ENCODE peak calls at places on chromosomes 4 and X, in nine cellular contexts. F, C, I, B, R, U, W, V and E are unnamed samples.

GRCh38 chr4:187480146-187481145 is 515.1 kb upstream of the ZFP42 start:
- DNase-seq in B (peak), C (no peak), I (no peak), F (peak), R (no peak), W (no peak), U (peak), V (no peak), E (no peak)

GRCh38 chrX:1582686-1583437 is 8.5 kb upstream of the AKAP17A start:
- DNase-seq in U (peak), V (no peak), C (no peak), W (peak), B (no peak), R (no peak), F (no peak), I (no peak), E (no peak)

GRCh38 chr4:1178300-1179088 is 6.1 kb upstream of the SPON2 start:
- DNase-seq in W (no peak), V (no peak), R (no peak), B (no peak), C (no peak), U (no peak), F (no peak), I (peak), E (no peak)

GRCh38 chr4:40675166-40675565 is 45.5 kb upstream of the RBM47 start:
- DNase-seq in W (no peak), F (no peak), U (no peak), B (no peak), I (no peak), C (no peak), V (no peak), R (no peak), E (no peak)

GRCh38 chrX:65933085-65933589 is 106.7 kb downstream of the VSIG4 start:
- DNase-seq in U (no peak), V (no peak), R (no peak), I (no peak), C (no peak), W (no peak), F (no peak), B (no peak), E (no peak)

GRCh38 chr4:87527446-87528240 is 1.5 kb downstream of the SPARCL1 start:
- DNase-seq in F (no peak), W (no peak), B (no peak), I (no peak), C (no peak), U (peak), R (no peak), V (peak), E (no peak)

GRCh38 chr4:43126595-43126994 is 234.1 kb downstream of the GRXCR1 start:
- DNase-seq in F (no peak), W (no peak), V (no peak), R (no peak), I (no peak), B (no peak), U (no peak), C (no peak), E (no peak)

GRCh38 chrX:143306991-143307965 is 210.0 kb downstream of the SPANXN3 start:
- DNase-seq in V (no peak), R (no peak), I (no peak), F (no peak), W (no peak), C (no peak), U (no peak), B (no peak), E (no peak)

GRCh38 chr4:80333121-80333520 is 2.4 kb upstream of the CFAP299 start:
- DNase-seq in R (no peak), U (peak), B (no peak), W (no peak), I (no peak), F (no peak), V (no peak), C (no peak), E (no peak)

GRCh38 chr4:181645489-181645888 is 597.7 kb upstream of the TENM3 start:
- DNase-seq in V (no peak), W (no peak), I (no peak), B (no peak), R (no peak), F (no peak), U (no peak), C (no peak), E (no peak)

GRCh38 chr4:65669008-65669971 is 999 bp downstream of the EPHA5 start:
- DNase-seq in B (no peak), V (no peak), I (peak), U (peak), F (no peak), R (no peak), C (no peak), W (no peak), E (no peak)

GRCh38 chr4:6686104-6686787 is 7.4 kb upstream of the S100P start:
- DNase-seq in C (no peak), B (no peak), I (no peak), F (no peak), R (no peak), U (no peak), V (no peak), W (no peak), E (no peak)

GRCh38 chr4:6692379-6692778 is 1.3 kb upstream of the S100P start:
- DNase-seq in W (no peak), F (no peak), C (no peak), R (no peak), I (no peak), U (no peak), B (no peak), V (no peak), E (no peak)

GRCh38 chr4:6689506-6689960 is 4.1 kb upstream of the S100P start:
- DNase-seq in I (no peak), R (peak), W (peak), C (no peak), U (no peak), F (no peak), V (no peak), B (no peak), E (no peak)

GRCh38 chr4:6687947-6688878 is 5.5 kb upstream of the S100P start:
- DNase-seq in U (no peak), C (no peak), I (no peak), F (no peak), R (no peak), W (no peak), B (no peak), V (no peak), E (no peak)

GRCh38 chr4:6688879-6689505 is 4.7 kb upstream of the S100P start:
- DNase-seq in B (peak), I (no peak), C (no peak), W (peak), R (peak), F (peak), V (no peak), U (peak), E (peak)
- H3K4me3 ChIP-seq in B (no peak), I (peak), C (peak), W (peak), R (no peak), F (no peak), V (no peak), U (no peak), E (no peak)

DNA sequence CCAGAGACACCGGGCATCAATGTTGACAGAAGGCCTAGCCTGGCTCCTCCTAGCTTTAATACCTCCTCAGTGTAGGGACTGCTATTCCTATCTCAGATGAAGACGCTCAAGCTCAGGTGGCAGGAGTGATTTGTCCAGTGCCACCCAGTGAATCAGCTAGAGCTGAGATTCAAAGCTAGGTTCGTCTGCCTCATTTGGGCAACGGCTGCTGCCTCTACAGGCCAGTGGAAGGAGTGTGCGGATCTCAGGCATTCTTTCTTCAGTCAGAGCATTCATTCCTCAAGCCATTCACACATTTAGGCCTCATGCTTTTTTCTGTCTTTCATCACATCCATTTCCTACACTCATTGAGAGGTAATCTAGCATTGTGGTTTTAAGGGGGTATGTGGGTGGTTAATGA is 7.3 kb downstream of the TSR2 start:
- DNase-seq in F (no peak), U (peak), R (no peak), W (no peak), B (no peak), V (no peak), C (no peak), I (no peak), E (no peak)
- TF ChIP-seq CTCF in F (peak), U (peak), R (no peak), W (no peak), B (peak), V (no peak), C (no peak), I (no peak), E (peak)

DNA sequence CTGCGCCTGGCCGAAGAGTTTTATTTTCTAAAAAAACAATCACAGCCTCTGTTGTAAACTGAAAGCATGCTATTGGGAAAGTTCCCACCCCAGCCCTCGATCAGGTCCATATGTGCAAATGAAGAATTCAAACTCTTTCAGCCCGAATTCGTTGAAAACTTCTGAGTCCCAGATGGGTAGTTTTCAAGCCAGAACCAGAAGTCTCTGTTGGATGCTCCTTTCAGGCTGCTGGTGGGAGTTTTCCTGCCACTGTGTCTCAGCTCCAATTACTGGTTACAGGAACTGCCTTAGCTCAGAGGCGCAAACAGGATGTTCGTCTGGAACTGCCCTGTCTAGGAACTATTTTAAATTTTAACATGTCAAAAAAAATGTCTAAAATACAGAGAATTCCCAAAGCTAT is 9.3 kb upstream of the ALG13 start:
- DNase-seq in I (no peak), R (no peak), F (no peak), U (peak), V (no peak), C (no peak), B (no peak), W (no peak), E (no peak)
- H3K4me3 ChIP-seq in I (no peak), R (no peak), F (no peak), U (peak), V (no peak), C (no peak), B (no peak), W (no peak), E (no peak)

GRCh38 chr4:2596153-2596552 is 59.7 kb downstream of the FAM193A start:
- DNase-seq in U (no peak), R (peak), F (no peak), W (no peak), B (no peak), V (no peak), C (no peak), I (no peak), E (no peak)

GRCh38 chr4:2604614-2605013 is 68.2 kb downstream of the FAM193A start:
- DNase-seq in V (no peak), C (no peak), F (no peak), W (no peak), B (no peak), I (peak), U (no peak), R (no peak), E (no peak)

GRCh38 chr4:2600878-2601277 is 64.4 kb downstream of the FAM193A start:
- DNase-seq in R (no peak), C (no peak), I (no peak), F (no peak), V (no peak), U (no peak), B (no peak), W (no peak), E (no peak)

GRCh38 chr4:2595436-2595835 is 59.0 kb downstream of the FAM193A start:
- DNase-seq in I (no peak), W (no peak), U (no peak), V (no peak), C (no peak), B (no peak), R (no peak), F (no peak), E (no peak)

DNA sequence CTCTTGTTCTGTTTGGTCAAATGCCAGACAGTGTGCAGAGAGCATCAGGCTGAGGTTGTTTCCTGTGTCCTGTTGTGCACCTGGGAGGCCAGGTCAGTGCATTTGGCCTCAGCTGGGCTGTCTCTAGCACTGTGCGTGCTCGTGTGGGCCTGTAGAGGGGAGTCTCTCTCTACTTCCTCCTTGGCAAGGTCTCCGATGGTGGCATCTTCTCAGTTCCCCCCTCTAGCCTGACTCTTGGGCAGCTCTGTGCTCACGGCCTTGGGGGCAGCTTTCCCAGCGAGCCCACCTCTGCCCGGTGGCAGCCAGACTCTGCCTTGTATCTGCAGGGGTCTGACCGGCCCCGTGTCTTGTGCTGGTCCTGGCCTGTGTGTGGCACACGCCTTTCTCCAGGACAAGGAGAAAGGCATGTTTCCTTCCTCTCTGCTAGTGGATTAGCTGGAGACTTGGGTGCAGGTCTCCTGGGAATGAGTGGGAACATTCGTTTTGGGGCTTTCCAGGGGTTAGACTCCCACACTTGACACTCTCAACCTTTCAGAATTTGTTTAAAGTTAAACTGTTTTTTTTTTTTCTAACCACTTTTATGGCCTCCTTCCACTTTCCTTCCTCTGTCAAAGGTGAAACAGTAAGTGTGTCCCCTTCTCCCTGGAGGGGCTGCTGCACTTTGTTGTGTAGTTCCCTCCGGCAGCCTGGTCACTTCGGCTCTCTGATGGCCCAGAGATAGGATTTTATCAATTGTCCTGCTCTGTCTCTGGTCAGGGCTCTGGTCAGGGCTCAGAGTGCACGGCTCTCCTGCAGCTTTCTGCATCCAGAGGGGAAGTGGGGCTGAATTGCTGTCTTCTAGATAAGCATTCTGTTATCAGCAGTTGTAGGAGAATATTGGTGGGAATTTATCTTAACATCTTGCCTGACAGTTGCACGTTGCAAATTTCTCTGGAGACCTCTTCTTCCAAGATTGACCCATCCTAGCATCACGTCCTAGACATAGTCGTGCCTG is 62.5 kb downstream of the FAM193A start:
- DNase-seq in I (no peak), U (no peak), F (no peak), R (no peak), W (no peak), C (no peak), B (no peak), V (no peak), E (no peak)
- TF ChIP-seq CTCF in I (no peak), U (no peak), F (no peak), R (no peak), W (no peak), C (no peak), B (no peak), V (no peak), E (no peak)